ENCODE peak calls at places on chromosomes 7 and 10, in nine cellular contexts. S is IMR-90, M is stomach, T is uterus, I is A549, O is spleen, G is testis, E is ovary, P is endothelial cell of umbilical vein. A is an unnamed sample.

GRCh38 chr7:6528401-6529130 is 22.7 kb downstream of the GRID2IP start:
- DNase-seq in S (no peak), M (no peak), T (no peak), I (no peak), O (no peak), G (no peak), E (no peak), P (no peak), A (no peak)

GRCh38 chr7:32043688-32044087 is 26.5 kb downstream of the PDE1C start:
- DNase-seq in S (peak), M (no peak), T (no peak), I (peak), O (no peak), G (no peak), E (no peak), P (no peak), A (no peak)

GRCh38 chr7:63012633-63013183 is 985.9 kb upstream of the ZNF722 start:
- DNase-seq in S (no peak), M (peak), T (no peak), I (no peak), O (no peak), G (no peak), E (no peak), P (no peak), A (no peak)

GRCh38 chr7:109821156-109821555 is 1251.5 kb downstream of the DNAJB9 start:
- DNase-seq in S (no peak), M (no peak), T (no peak), I (no peak), O (no peak), G (no peak), E (no peak), P (no peak), A (no peak)

GRCh38 chr10:1085258-1085657 is 29.1 kb downstream of the WDR37 start:
- DNase-seq in S (peak), M (no peak), T (no peak), I (no peak), O (no peak), G (no peak), E (no peak), P (no peak), A (no peak)

GRCh38 chr7:151327659-151328058 is 14.0 kb upstream of the NUB1 start:
- DNase-seq in S (peak), M (no peak), T (no peak), I (no peak), O (no peak), G (no peak), E (no peak), P (no peak), A (no peak)

GRCh38 chr7:107228291-107228690 is 59.5 kb downstream of the HBP1 start:
- DNase-seq in S (peak), M (no peak), T (no peak), I (no peak), O (no peak), G (no peak), E (no peak), P (no peak), A (no peak)

GRCh38 chr10:22646291-22646926 is 68.0 kb downstream of the PIP4K2A start:
- DNase-seq in S (no peak), M (no peak), T (no peak), I (no peak), O (no peak), G (no peak), E (no peak), P (no peak), A (no peak)

GRCh38 chr10:13882112-13882711 is 295.4 kb downstream of the PRPF18 start:
- DNase-seq in S (peak), M (no peak), T (no peak), I (peak), O (no peak), G (no peak), E (no peak), P (peak), A (no peak)

GRCh38 chr7:45074738-45075644 is 13.8 kb downstream of the NACAD start:
- DNase-seq in S (no peak), M (no peak), T (no peak), I (no peak), O (peak), G (no peak), E (no peak), P (no peak), A (no peak)

GRCh38 chr7:75064291-75064690 is 9.3 kb downstream of the RCC1L start:
- DNase-seq in S (no peak), M (no peak), T (no peak), I (no peak), O (peak), G (no peak), E (no peak), P (no peak), A (no peak)

GRCh38 chr10:71033396-71033980 is 145.1 kb upstream of the PCBD1 start:
- DNase-seq in S (no peak), M (no peak), T (no peak), I (no peak), O (peak), G (no peak), E (no peak), P (no peak), A (no peak)

GRCh38 chr7:110623436-110623835 is 467.5 kb upstream of the LRRN3 start:
- DNase-seq in S (no peak), M (no peak), T (no peak), I (no peak), O (no peak), G (no peak), E (no peak), P (no peak), A (no peak)

GRCh38 chr10:115624448-115624847 is 531.3 kb downstream of the ATRNL1 start:
- DNase-seq in S (no peak), M (no peak), T (no peak), I (no peak), O (no peak), G (no peak), E (no peak), P (no peak), A (no peak)

GRCh38 chr7:150340024-150340749 is 1.2 kb downstream of the RARRES2 start:
- DNase-seq in S (peak), M (peak), T (peak), I (no peak), O (no peak), G (peak), E (peak), P (no peak), A (no peak)

GRCh38 chr7:5397657-5398237 is 25.9 kb downstream of the TNRC18 start:
- DNase-seq in S (no peak), M (no peak), T (no peak), I (no peak), O (no peak), G (no peak), E (no peak), P (no peak), A (no peak)

GRCh38 chr10:42977032-42977416 is 99.8 kb upstream of the RET start:
- DNase-seq in S (no peak), M (peak), T (no peak), I (no peak), O (peak), G (no peak), E (no peak), P (no peak), A (peak)

GRCh38 chr7:131026297-131027003 is 292.4 kb upstream of the KLF14 start:
- DNase-seq in S (peak), M (no peak), T (no peak), I (no peak), O (no peak), G (no peak), E (no peak), P (no peak), A (no peak)
- H3K27ac ChIP-seq in S (no peak), M (peak), T (peak), I (no peak), O (peak), G (no peak), E (no peak), P (no peak), A (no peak)

GRCh38 chr10:64345856-64346255 is 824.7 kb downstream of the REEP3 start:
- DNase-seq in S (no peak), M (no peak), T (no peak), I (no peak), O (no peak), G (no peak), E (no peak), P (no peak), A (no peak)

GRCh38 chr10:64344211-64344610 is 823.0 kb downstream of the REEP3 start:
- DNase-seq in S (no peak), M (no peak), T (no peak), I (no peak), O (no peak), G (no peak), E (no peak), P (no peak), A (no peak)

GRCh38 chr10:64350665-64351064 is 829.5 kb downstream of the REEP3 start:
- DNase-seq in S (no peak), M (no peak), T (no peak), I (no peak), O (no peak), G (no peak), E (no peak), P (no peak), A (no peak)

DNA sequence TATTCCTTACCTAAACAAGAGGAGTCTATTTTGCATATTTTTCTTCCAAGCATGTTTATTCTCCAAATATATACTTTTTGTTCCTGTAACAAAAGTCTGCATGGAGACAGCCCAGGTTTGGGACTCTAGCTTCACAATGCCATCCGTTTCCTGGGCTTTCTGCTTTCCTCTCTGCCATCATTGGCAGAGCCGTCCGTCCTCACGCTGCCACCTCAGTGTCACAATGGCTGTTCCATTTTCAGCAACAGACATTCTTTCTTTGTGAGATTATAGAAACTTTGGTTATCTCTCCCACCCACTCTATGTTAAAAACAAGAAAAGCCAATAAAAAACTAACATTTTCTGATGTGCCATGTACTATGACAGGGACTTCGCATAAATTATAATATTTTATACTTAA is 825.2 kb downstream of the REEP3 start:
- DNase-seq in S (no peak), M (no peak), T (no peak), I (no peak), O (no peak), G (no peak), E (no peak), P (no peak), A (no peak)
- TF ChIP-seq POLR2A in S (no peak), M (no peak), T (no peak), I (no peak), O (no peak), G (no peak), E (no peak), P (no peak), A (no peak)

DNA sequence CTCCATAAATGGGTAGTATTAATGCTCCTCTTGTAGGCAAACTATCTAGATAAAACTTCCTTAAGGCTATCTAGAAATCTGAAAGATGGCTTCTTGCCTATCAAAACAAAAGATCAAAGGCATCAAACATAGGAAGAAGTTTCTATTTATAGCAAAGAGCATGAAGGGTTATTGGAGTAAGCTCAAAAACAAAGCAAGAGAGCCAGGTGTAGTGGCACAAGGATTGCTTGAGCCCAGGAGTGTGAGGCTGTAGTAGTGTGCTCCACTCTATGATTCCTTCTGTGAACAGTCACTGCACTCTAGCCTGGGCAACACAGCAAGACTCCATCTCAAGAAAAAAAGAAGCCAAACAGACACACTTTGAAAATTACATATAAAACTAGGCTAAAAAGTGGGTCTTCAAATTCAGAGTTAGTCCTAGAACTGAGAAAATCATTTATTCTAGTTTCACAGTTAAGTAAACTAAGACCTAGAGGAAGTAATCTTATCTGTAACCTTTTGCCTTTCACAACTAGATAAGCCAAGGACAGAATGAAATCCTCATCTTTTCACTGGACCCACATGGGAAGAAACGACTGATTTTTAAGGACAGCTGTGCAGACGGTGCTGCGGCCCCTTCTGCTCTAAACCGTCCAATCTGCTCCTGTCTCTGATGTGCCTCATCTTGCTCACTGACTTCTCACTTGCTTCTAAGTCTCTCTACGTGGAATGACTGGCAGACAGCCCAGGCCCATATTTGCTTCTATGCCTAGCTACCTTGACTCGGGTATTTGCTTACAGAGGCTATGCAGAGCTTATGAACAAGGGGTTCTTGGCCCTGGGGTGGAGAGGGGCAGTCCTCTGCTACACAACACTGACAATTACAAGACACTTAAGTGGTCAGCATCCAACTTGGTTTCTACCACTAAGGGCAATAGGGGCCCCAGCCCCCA is 50.0 kb downstream of the ESYT2 start:
- DNase-seq in S (peak), M (peak), T (no peak), I (no peak), O (no peak), G (peak), E (no peak), P (peak), A (no peak)
- H3K27ac ChIP-seq in S (peak), M (peak), T (peak), I (no peak), O (no peak), G (peak), E (no peak), P (no peak), A (no peak)

DNA sequence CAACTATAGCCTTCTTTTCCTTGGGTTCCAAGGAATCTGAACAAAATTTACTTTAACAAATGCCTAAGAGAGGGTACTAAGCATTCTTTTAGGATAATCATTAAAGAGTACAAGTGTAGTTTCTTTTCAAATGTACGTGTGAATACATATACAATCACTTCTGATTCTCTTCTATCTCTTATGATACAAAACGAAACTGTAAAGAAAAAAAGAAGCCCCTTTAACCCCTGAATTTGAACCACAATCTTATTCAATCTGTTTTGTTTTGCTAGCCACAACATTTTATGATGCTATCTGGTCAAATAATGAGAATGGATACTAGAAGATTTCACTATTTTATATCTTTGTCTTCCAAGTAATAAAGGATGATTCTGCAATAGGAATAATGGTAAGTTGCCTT is 48.7 kb downstream of the SIRT1 start:
- DNase-seq in S (no peak), M (no peak), T (no peak), I (no peak), O (no peak), G (no peak), E (no peak), P (no peak), A (no peak)
- TF ChIP-seq POLR2A in S (no peak), M (no peak), T (no peak), I (no peak), O (no peak), G (no peak), E (no peak), P (no peak), A (no peak)

GRCh38 chr10:89241491-89242339 is 9.9 kb downstream of the LIPA start:
- DNase-seq in S (peak), M (no peak), T (no peak), I (no peak), O (no peak), G (no peak), E (no peak), P (no peak), A (no peak)
- H3K27ac ChIP-seq in S (no peak), M (no peak), T (no peak), I (peak), O (no peak), G (no peak), E (no peak), P (no peak), A (no peak)

DNA sequence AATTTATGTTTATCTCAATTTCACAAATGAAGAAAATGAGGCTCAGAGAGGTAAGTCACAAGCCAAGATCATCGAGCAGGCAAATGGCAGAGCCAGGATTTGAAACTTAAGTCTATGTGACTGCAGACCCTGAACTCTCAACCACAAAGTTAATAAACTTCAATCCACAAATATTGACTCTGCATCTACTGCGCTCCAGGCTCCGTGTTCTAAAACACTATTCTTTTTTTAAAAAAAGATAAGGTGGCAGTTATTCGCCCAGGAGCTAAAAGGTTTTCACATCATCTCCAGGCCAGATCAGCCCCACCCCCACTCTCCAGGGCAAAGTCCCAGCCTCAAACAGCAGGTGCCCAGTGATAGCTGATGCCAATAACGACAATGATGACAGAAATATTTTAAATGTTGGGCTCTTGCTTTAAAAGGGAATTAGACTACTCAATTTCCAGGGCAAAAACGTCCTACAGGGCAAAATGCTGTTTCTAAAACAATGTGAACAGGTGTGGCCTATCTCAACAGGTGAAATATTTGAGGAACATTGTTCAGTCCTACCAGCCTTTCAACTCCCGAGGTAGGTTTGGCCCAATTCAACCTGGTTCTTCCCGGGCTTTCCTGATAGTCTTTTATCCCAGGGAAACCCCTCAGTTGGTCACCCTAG is 85.2 kb downstream of the SORBS1 start:
- DNase-seq in S (no peak), M (peak), T (no peak), I (no peak), O (no peak), G (no peak), E (no peak), P (no peak), A (peak)
- TF ChIP-seq POLR2A in S (no peak), M (no peak), T (no peak), I (no peak), O (no peak), G (no peak), E (no peak), P (no peak), A (no peak)

GRCh38 chr7:130008941-130009847 is 42.0 kb downstream of the ZC3HC1 start:
- DNase-seq in S (peak), M (peak), T (no peak), I (peak), O (peak), G (no peak), E (peak), P (peak), A (peak)

GRCh38 chr7:130009848-130010688 is 41.1 kb downstream of the ZC3HC1 start:
- DNase-seq in S (peak), M (peak), T (no peak), I (peak), O (peak), G (no peak), E (peak), P (peak), A (peak)

GRCh38 chr7:130006771-130007170 is 44.4 kb downstream of the ZC3HC1 start:
- DNase-seq in S (no peak), M (no peak), T (no peak), I (no peak), O (peak), G (no peak), E (no peak), P (no peak), A (no peak)

GRCh38 chr7:130013241-130013640 is 37.9 kb downstream of the ZC3HC1 start:
- DNase-seq in S (no peak), M (no peak), T (no peak), I (no peak), O (no peak), G (no peak), E (no peak), P (no peak), A (no peak)

DNA sequence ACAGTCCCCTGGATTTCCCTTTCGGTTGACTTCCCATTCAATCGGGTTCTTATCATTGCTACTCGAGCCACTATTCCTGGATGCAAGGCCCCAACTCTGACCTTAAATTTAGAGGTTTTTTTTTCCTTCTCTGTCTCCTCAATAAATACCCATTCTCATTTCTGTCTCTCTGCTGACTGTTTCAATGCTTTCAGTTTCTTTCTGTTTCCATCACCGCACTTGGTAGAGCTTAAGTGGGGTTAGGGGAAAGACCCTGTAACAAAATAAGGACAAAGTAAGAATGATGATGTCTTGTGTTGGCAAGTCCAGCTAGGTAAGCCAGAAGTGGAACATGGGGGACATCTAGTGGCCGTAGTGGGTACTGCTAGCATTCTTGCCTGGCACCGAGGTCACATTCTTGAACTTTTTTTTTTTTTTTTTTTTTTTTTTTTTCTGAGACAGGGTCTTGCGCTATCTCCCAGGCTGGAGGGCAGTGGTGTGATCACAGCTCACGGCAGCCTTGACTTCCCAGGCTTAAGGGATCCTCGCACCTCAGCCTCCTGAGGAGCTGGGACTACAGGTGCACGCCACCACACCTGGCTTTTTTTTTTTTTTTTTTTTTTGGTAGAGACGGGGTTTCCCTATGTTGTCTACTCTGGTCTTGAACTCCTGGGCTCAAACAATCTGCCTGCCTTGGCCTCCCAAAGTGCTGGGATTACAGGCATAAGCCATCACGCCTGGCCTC is 40.3 kb downstream of the ZC3HC1 start:
- DNase-seq in S (peak), M (peak), T (peak), I (peak), O (peak), G (peak), E (peak), P (peak), A (peak)
- H3K27ac ChIP-seq in S (peak), M (peak), T (no peak), I (peak), O (no peak), G (no peak), E (no peak), P (peak), A (no peak)

GRCh38 chr10:50623299-50624153 is at the start of gene SGMS1:
- DNase-seq in S (peak), M (peak), T (peak), I (peak), O (peak), G (peak), E (peak), P (peak), A (peak)
- TF ChIP-seq POLR2A in S (no peak), M (no peak), T (no peak), I (peak), O (peak), G (no peak), E (peak), P (no peak), A (peak)